ENCODE peak calls at places on chromosomes 3 and 15, in four cellular contexts. One of them, this sample, is unnamed.

GRCh38 chr3:6125520-6125919 is 735.4 kb upstream of the GRM7 start:
- DNase-seq in LHCN-M2: no peak
- DNase-seq in neuronal stem cell: peak; percentile 11
- DNase-seq in stimulated activated CD8-positive, alpha-beta memory T cell treated with anti-CD3 and anti-CD28 coated beads, Interleukin-4, amount 100 ng/mL, for 4 hours: no peak
- DNase-seq in this sample: no peak

GRCh38 chr3:188881954-188882641 is 289.7 kb upstream of the TPRG1 start:
- DNase-seq in LHCN-M2: peak; percentile 90
- DNase-seq in stimulated activated CD8-positive, alpha-beta memory T cell treated with anti-CD3 and anti-CD28 coated beads, Interleukin-4, amount 100 ng/mL, for 4 hours: no peak
- DNase-seq in neuronal stem cell: no peak
- DNase-seq in this sample: no peak

GRCh38 chr3:4394048-4394447 is 73.0 kb downstream of the SUMF1 start:
- DNase-seq in stimulated activated CD8-positive, alpha-beta memory T cell treated with anti-CD3 and anti-CD28 coated beads, Interleukin-4, amount 100 ng/mL, for 4 hours: peak; percentile 7
- DNase-seq in neuronal stem cell: no peak
- DNase-seq in LHCN-M2: no peak
- DNase-seq in this sample: no peak

GRCh38 chr15:83837946-83838571 is 184.1 kb downstream of the ADAMTSL3 start:
- DNase-seq in LHCN-M2: peak; percentile 41
- DNase-seq in neuronal stem cell: peak; percentile 23
- DNase-seq in stimulated activated CD8-positive, alpha-beta memory T cell treated with anti-CD3 and anti-CD28 coated beads, Interleukin-4, amount 100 ng/mL, for 4 hours: no peak
- DNase-seq in this sample: no peak

GRCh38 chr15:28994142-28994829 is 108.5 kb downstream of the APBA2 start:
- DNase-seq in stimulated activated CD8-positive, alpha-beta memory T cell treated with anti-CD3 and anti-CD28 coated beads, Interleukin-4, amount 100 ng/mL, for 4 hours: peak; percentile 62
- DNase-seq in LHCN-M2: no peak
- DNase-seq in neuronal stem cell: no peak
- DNase-seq in this sample: no peak

GRCh38 chr3:43855674-43856299 is 165.0 kb downstream of the ABHD5 start:
- DNase-seq in neuronal stem cell: peak; percentile 36
- DNase-seq in LHCN-M2: peak; percentile 73
- DNase-seq in stimulated activated CD8-positive, alpha-beta memory T cell treated with anti-CD3 and anti-CD28 coated beads, Interleukin-4, amount 100 ng/mL, for 4 hours: no peak
- DNase-seq in this sample: peak; percentile 7

GRCh38 chr3:45881031-45882022 is 5.0 kb upstream of the CCR9 start:
- DNase-seq in LHCN-M2: peak; percentile 15
- DNase-seq in stimulated activated CD8-positive, alpha-beta memory T cell treated with anti-CD3 and anti-CD28 coated beads, Interleukin-4, amount 100 ng/mL, for 4 hours: peak; percentile 51
- DNase-seq in neuronal stem cell: no peak
- DNase-seq in this sample: peak; percentile 13

GRCh38 chr3:79769234-79769633 is 1.4 kb upstream of the ROBO1 start:
- DNase-seq in neuronal stem cell: no peak
- DNase-seq in LHCN-M2: no peak
- DNase-seq in stimulated activated CD8-positive, alpha-beta memory T cell treated with anti-CD3 and anti-CD28 coated beads, Interleukin-4, amount 100 ng/mL, for 4 hours: no peak
- DNase-seq in this sample: no peak

GRCh38 chr3:138381413-138381901 is 33.1 kb downstream of the MRAS start:
- DNase-seq in neuronal stem cell: no peak
- DNase-seq in stimulated activated CD8-positive, alpha-beta memory T cell treated with anti-CD3 and anti-CD28 coated beads, Interleukin-4, amount 100 ng/mL, for 4 hours: no peak
- DNase-seq in LHCN-M2: peak; percentile 46
- DNase-seq in this sample: no peak

GRCh38 chr3:57397175-57398026 is 104.9 kb upstream of the ASB14 start:
- DNase-seq in stimulated activated CD8-positive, alpha-beta memory T cell treated with anti-CD3 and anti-CD28 coated beads, Interleukin-4, amount 100 ng/mL, for 4 hours: peak; percentile 6
- DNase-seq in LHCN-M2: peak; percentile 46
- DNase-seq in neuronal stem cell: peak; percentile 15
- DNase-seq in this sample: peak; percentile 20

GRCh38 chr15:77482570-77482969 is 61.9 kb downstream of the HMG20A start:
- DNase-seq in neuronal stem cell: no peak
- DNase-seq in LHCN-M2: peak; percentile 69
- DNase-seq in stimulated activated CD8-positive, alpha-beta memory T cell treated with anti-CD3 and anti-CD28 coated beads, Interleukin-4, amount 100 ng/mL, for 4 hours: no peak
- DNase-seq in this sample: no peak

GRCh38 chr3:120203016-120203415 is 82.0 kb downstream of the GPR156 start:
- DNase-seq in neuronal stem cell: no peak
- DNase-seq in LHCN-M2: peak; percentile 74
- DNase-seq in stimulated activated CD8-positive, alpha-beta memory T cell treated with anti-CD3 and anti-CD28 coated beads, Interleukin-4, amount 100 ng/mL, for 4 hours: no peak
- DNase-seq in this sample: no peak

GRCh38 chr15:52018693-52019393 is at the start of gene MAPK6:
- DNase-seq in neuronal stem cell: peak; percentile 94
- DNase-seq in LHCN-M2: peak; percentile 91
- DNase-seq in stimulated activated CD8-positive, alpha-beta memory T cell treated with anti-CD3 and anti-CD28 coated beads, Interleukin-4, amount 100 ng/mL, for 4 hours: peak; percentile 88
- DNase-seq in this sample: peak; percentile 96

GRCh38 chr3:15359677-15360397 is 27.5 kb upstream of the SH3BP5 start:
- DNase-seq in stimulated activated CD8-positive, alpha-beta memory T cell treated with anti-CD3 and anti-CD28 coated beads, Interleukin-4, amount 100 ng/mL, for 4 hours: no peak
- DNase-seq in LHCN-M2: no peak
- DNase-seq in neuronal stem cell: no peak
- DNase-seq in this sample: no peak

GRCh38 chr3:43879166-43879565 is 188.4 kb downstream of the ABHD5 start:
- DNase-seq in LHCN-M2: peak; percentile 21
- DNase-seq in neuronal stem cell: peak; percentile 48
- DNase-seq in stimulated activated CD8-positive, alpha-beta memory T cell treated with anti-CD3 and anti-CD28 coated beads, Interleukin-4, amount 100 ng/mL, for 4 hours: no peak
- DNase-seq in this sample: no peak

GRCh38 chr15:74845208-74845568 is 2.2 kb upstream of the ULK3 start:
- DNase-seq in LHCN-M2: no peak
- DNase-seq in neuronal stem cell: no peak
- DNase-seq in stimulated activated CD8-positive, alpha-beta memory T cell treated with anti-CD3 and anti-CD28 coated beads, Interleukin-4, amount 100 ng/mL, for 4 hours: no peak
- DNase-seq in this sample: peak; percentile 75

GRCh38 chr3:50525987-50526386 is 22.6 kb upstream of the CACNA2D2 start:
- DNase-seq in LHCN-M2: peak; percentile 33
- DNase-seq in neuronal stem cell: no peak
- DNase-seq in stimulated activated CD8-positive, alpha-beta memory T cell treated with anti-CD3 and anti-CD28 coated beads, Interleukin-4, amount 100 ng/mL, for 4 hours: peak; percentile 15
- DNase-seq in this sample: peak; percentile 70

GRCh38 chr3:127688022-127688415 is 15.3 kb downstream of the ABTB1 start:
- DNase-seq in neuronal stem cell: no peak
- DNase-seq in stimulated activated CD8-positive, alpha-beta memory T cell treated with anti-CD3 and anti-CD28 coated beads, Interleukin-4, amount 100 ng/mL, for 4 hours: no peak
- DNase-seq in LHCN-M2: no peak
- DNase-seq in this sample: no peak

GRCh38 chr15:70442211-70442610 is 321.1 kb downstream of the UACA start:
- DNase-seq in LHCN-M2: no peak
- DNase-seq in neuronal stem cell: no peak
- DNase-seq in stimulated activated CD8-positive, alpha-beta memory T cell treated with anti-CD3 and anti-CD28 coated beads, Interleukin-4, amount 100 ng/mL, for 4 hours: no peak
- DNase-seq in this sample: no peak

GRCh38 chr3:102085431-102086226 is 236.3 kb downstream of the NFKBIZ start:
- DNase-seq in LHCN-M2: no peak
- DNase-seq in neuronal stem cell: no peak
- DNase-seq in stimulated activated CD8-positive, alpha-beta memory T cell treated with anti-CD3 and anti-CD28 coated beads, Interleukin-4, amount 100 ng/mL, for 4 hours: no peak
- DNase-seq in this sample: no peak

GRCh38 chr3:119352235-119352634 is 58.1 kb downstream of the ARHGAP31 start:
- DNase-seq in stimulated activated CD8-positive, alpha-beta memory T cell treated with anti-CD3 and anti-CD28 coated beads, Interleukin-4, amount 100 ng/mL, for 4 hours: peak; percentile 43
- DNase-seq in LHCN-M2: no peak
- DNase-seq in neuronal stem cell: no peak
- DNase-seq in this sample: no peak

GRCh38 chr3:138950006-138950644 is 3.1 kb downstream of the FOXL2NB start:
- DNase-seq in stimulated activated CD8-positive, alpha-beta memory T cell treated with anti-CD3 and anti-CD28 coated beads, Interleukin-4, amount 100 ng/mL, for 4 hours: no peak
- DNase-seq in LHCN-M2: no peak
- DNase-seq in neuronal stem cell: no peak
- DNase-seq in this sample: no peak

GRCh38 chr15:64566629-64567427 is 106.5 kb downstream of the ZNF609 start:
- DNase-seq in neuronal stem cell: no peak
- DNase-seq in stimulated activated CD8-positive, alpha-beta memory T cell treated with anti-CD3 and anti-CD28 coated beads, Interleukin-4, amount 100 ng/mL, for 4 hours: no peak
- DNase-seq in LHCN-M2: peak; percentile 35
- DNase-seq in this sample: no peak

GRCh38 chr15:39589193-39589814 is 8.4 kb downstream of the THBS1 start:
- DNase-seq in LHCN-M2: peak; percentile 44
- DNase-seq in neuronal stem cell: no peak
- DNase-seq in stimulated activated CD8-positive, alpha-beta memory T cell treated with anti-CD3 and anti-CD28 coated beads, Interleukin-4, amount 100 ng/mL, for 4 hours: no peak
- DNase-seq in this sample: no peak

GRCh38 chr3:172107403-172107802 is 68.0 kb downstream of the FNDC3B start:
- DNase-seq in stimulated activated CD8-positive, alpha-beta memory T cell treated with anti-CD3 and anti-CD28 coated beads, Interleukin-4, amount 100 ng/mL, for 4 hours: no peak
- DNase-seq in neuronal stem cell: no peak
- DNase-seq in LHCN-M2: no peak
- DNase-seq in this sample: peak; percentile 77

GRCh38 chr3:12553921-12554391 is 2.9 kb upstream of the MKRN2 start:
- DNase-seq in stimulated activated CD8-positive, alpha-beta memory T cell treated with anti-CD3 and anti-CD28 coated beads, Interleukin-4, amount 100 ng/mL, for 4 hours: no peak
- DNase-seq in neuronal stem cell: no peak
- DNase-seq in LHCN-M2: peak; percentile 56
- DNase-seq in this sample: peak; percentile 63

GRCh38 chr3:100260081-100260684 is 609 bp upstream of the TBC1D23 start:
- DNase-seq in neuronal stem cell: peak; percentile 17
- DNase-seq in stimulated activated CD8-positive, alpha-beta memory T cell treated with anti-CD3 and anti-CD28 coated beads, Interleukin-4, amount 100 ng/mL, for 4 hours: no peak
- DNase-seq in LHCN-M2: no peak
- DNase-seq in this sample: no peak

GRCh38 chr15:66884661-66885237 is 180.7 kb upstream of the SMAD3 start:
- DNase-seq in stimulated activated CD8-positive, alpha-beta memory T cell treated with anti-CD3 and anti-CD28 coated beads, Interleukin-4, amount 100 ng/mL, for 4 hours: no peak
- DNase-seq in LHCN-M2: no peak
- DNase-seq in neuronal stem cell: no peak
- DNase-seq in this sample: no peak

GRCh38 chr3:69715204-69715603 is 24.1 kb upstream of the MITF start:
- DNase-seq in neuronal stem cell: no peak
- DNase-seq in stimulated activated CD8-positive, alpha-beta memory T cell treated with anti-CD3 and anti-CD28 coated beads, Interleukin-4, amount 100 ng/mL, for 4 hours: no peak
- DNase-seq in LHCN-M2: no peak
- DNase-seq in this sample: no peak